ENCODE peak calls at places on chromosomes 3 and 15, in six cellular contexts. Y, X, U, M, V and H are unnamed samples.
A peak's percentile ranks its signal among the peaks of the same experiment; 100 is the strongest.

GRCh38 chr3:184662192-184662591 is 49.7 kb downstream of the MAGEF1 start:
- DNase-seq in Y (peak; percentile 49), X (no peak), U (no peak), M (no peak), V (no peak), H (no peak)

GRCh38 chr3:107068980-107069379 is 308.3 kb upstream of the CCDC54 start:
- DNase-seq in V (peak; percentile 30), Y (peak; percentile 93), M (peak; percentile 73), U (no peak), X (no peak), H (peak; percentile 83)

GRCh38 chr3:181687738-181688137 is 24.0 kb upstream of the SOX2 start:
- DNase-seq in X (no peak), M (no peak), V (no peak), U (no peak), Y (no peak), H (no peak)

GRCh38 chr3:29334652-29335189 is 53.9 kb downstream of the RBMS3 start:
- DNase-seq in V (no peak), M (peak; percentile 33), X (no peak), Y (no peak), U (no peak), H (no peak)

GRCh38 chr3:126373682-126374601 is 16.7 kb upstream of the KLF15 start:
- DNase-seq in V (no peak), Y (peak; percentile 78), X (no peak), U (peak; percentile 11), M (no peak), H (no peak)

GRCh38 chr3:20327889-20328288 is 141.9 kb upstream of the SGO1 start:
- DNase-seq in U (no peak), V (no peak), Y (no peak), X (no peak), M (no peak), H (no peak)

GRCh38 chr3:5581743-5582142 is 394.2 kb downstream of the EDEM1 start:
- DNase-seq in Y (no peak), X (no peak), M (no peak), V (no peak), U (no peak), H (no peak)

GRCh38 chr3:170558417-170558816 is 27.5 kb downstream of the SLC7A14 start:
- DNase-seq in U (no peak), M (no peak), V (no peak), Y (peak; percentile 9), X (no peak), H (no peak)

GRCh38 chr15:49628379-49628778 is 7.5 kb downstream of the DTWD1 start:
- DNase-seq in M (no peak), V (no peak), Y (no peak), X (no peak), U (no peak), H (no peak)

GRCh38 chr3:185934726-185935464 is 2.9 kb downstream of the TRA2B start:
- DNase-seq in Y (no peak), M (peak; percentile 31), V (no peak), X (no peak), U (no peak), H (no peak)

GRCh38 chr3:25536668-25537331 is 108.7 kb downstream of the RARB start:
- DNase-seq in V (no peak), Y (peak; percentile 65), M (no peak), X (no peak), U (no peak), H (no peak)

GRCh38 chr3:195196266-195196665 is 74.7 kb downstream of the XXYLT1 start:
- DNase-seq in M (peak; percentile 65), Y (peak; percentile 60), V (no peak), X (no peak), U (no peak), H (peak; percentile 52)

GRCh38 chr3:52070724-52071621 is 14.6 kb upstream of the DUSP7 start:
- DNase-seq in Y (no peak), V (peak; percentile 63), U (no peak), X (no peak), M (peak; percentile 57), H (no peak)

GRCh38 chr3:148588291-148588690 is 109.4 kb upstream of the AGTR1 start:
- DNase-seq in Y (no peak), X (no peak), M (no peak), U (no peak), V (no peak), H (no peak)

GRCh38 chr3:191136347-191136746 is 62.7 kb upstream of the OSTN start:
- DNase-seq in V (no peak), M (peak; percentile 63), X (peak; percentile 44), Y (peak; percentile 48), U (no peak), H (peak; percentile 55)

GRCh38 chr3:124774305-124774673 is 44.0 kb downstream of the UMPS start:
- DNase-seq in X (no peak), V (peak; percentile 50), M (peak; percentile 64), Y (peak; percentile 85), U (no peak), H (no peak)

DNA sequence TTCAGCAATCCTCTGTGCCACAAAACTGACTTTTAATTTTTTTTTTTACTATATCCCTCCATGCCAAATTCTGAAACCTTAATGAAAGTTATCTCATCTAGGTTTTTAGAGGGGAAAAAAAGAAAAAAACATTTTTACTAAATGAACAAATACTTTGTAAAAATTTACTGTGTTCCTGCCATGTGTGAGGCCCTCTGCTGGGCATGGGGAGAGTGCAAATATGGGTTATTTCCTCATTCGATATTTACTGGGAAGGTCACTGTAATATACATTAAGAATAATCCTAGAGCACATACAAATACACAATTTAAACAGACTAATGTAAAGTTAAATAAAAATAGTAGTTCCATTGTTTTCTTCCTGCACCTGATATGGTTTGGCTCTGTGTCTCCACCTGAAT is 215.0 kb downstream of the GRM7 start:
- DNase-seq in M (no peak), V (no peak), Y (no peak), U (no peak), X (peak; percentile 9), H (peak; percentile 1)
- TF ChIP-seq CTCF in M (peak; percentile 27), V (no peak), Y (no peak), U (peak; percentile 19), X (peak; percentile 36), H (peak; percentile 20)

GRCh38 chr3:137222736-137223135 is 265.0 kb downstream of the IL20RB start:
- DNase-seq in U (no peak), M (no peak), X (no peak), Y (no peak), V (no peak), H (no peak)

DNA sequence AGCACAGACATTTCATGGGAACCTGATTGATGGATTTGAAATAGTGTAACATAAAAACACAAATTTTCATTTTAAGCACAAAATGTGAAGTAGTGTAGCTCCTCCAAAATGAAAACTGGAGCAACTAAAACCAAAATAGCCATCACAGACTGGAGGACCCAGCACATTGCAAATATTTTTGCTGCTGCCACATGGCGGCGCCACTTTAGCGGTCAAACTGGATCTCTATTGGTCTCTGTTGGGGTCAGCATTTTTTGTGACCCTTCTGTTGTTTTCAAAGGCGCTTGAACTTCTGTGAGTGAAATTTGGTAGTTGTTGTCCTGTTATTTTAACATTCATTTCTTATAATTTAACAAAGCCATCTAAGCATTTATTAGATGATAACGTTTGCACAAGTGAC is 259.9 kb downstream of the IL20RB start:
- DNase-seq in M (no peak), Y (no peak), V (no peak), U (peak; percentile 59), X (peak; percentile 22), H (peak; percentile 6)
- TF ChIP-seq CTCF in M (no peak), Y (no peak), V (peak; percentile 28), U (peak; percentile 63), X (peak; percentile 48), H (no peak)

DNA sequence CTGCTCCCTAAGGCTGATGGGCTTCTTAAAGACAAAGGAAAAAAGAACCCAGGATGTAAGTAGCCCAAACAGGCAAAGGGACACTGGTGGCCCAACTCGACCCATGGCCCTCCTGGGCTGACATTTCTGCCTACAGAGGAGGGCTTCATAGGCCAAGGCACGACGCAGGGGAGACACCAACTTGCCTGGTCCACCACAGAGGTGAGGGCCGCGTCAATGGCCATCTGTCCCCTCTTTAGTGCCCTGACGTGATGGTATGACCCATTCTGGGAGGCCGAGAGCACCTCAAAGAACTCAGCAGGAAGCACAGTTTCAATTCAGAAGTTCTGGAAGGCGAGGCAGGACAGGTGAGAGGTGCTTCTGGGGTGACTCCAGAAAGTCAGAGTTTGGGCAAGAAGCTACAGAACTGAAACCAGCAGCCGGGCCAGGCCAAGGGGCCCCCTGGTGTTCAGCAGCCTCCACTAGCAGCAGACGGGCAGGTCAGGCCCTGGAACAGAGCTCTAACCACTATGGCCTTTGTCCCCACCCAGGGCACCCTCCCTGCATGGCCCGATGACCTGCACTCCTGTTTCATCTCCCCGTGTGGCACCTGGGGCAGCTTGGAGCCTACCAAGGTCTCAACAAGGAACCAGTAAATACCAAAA is 45.1 kb downstream of the HMCES start:
- DNase-seq in X (peak; percentile 73), M (no peak), Y (no peak), U (no peak), V (no peak), H (no peak)
- TF ChIP-seq CTCF in X (peak; percentile 57), M (no peak), Y (peak; percentile 47), U (no peak), V (peak; percentile 36), H (no peak)

GRCh38 chr3:120198305-120198878 is 86.6 kb downstream of the GPR156 start:
- DNase-seq in X (peak; percentile 30), Y (peak; percentile 58), V (no peak), M (peak; percentile 39), U (no peak), H (peak; percentile 55)
- TF ChIP-seq CTCF in X (peak; percentile 27), Y (peak; percentile 22), V (no peak), M (no peak), U (no peak), H (peak; percentile 41)

DNA sequence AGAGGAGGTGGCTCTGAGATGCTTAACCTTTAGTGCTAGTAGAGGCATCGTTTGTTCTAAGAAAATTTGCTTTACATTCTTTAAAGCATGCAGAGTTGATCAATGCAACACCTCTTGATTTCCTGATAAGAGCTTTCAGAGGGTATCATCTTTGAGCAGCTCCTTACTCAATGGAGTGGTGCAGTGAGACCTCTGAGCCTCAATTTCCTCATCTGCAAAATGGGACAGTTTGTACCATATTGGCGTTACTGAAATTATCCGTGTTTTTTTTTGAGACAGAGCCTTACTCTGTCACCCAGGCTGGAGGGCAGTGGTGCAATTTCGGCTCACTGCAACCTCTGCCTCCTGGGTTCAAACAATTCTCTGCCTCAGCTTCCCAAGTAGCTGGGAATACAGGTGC is 1.6 kb upstream of the TMEM42 start:
- DNase-seq in Y (no peak), M (no peak), V (no peak), X (no peak), U (no peak), H (no peak)
- TF ChIP-seq CTCF in Y (no peak), M (no peak), V (no peak), X (no peak), U (no peak), H (no peak)

GRCh38 chr15:75201609-75202250 is at the start of gene C15orf39:
- DNase-seq in V (peak; percentile 63), M (peak; percentile 76), Y (peak; percentile 78), U (peak; percentile 79), X (peak; percentile 92), H (peak; percentile 67)
- TF ChIP-seq CTCF in V (peak; percentile 95), M (peak; percentile 92), Y (peak; percentile 30), U (peak; percentile 98), X (peak; percentile 76), H (peak; percentile 91)

DNA sequence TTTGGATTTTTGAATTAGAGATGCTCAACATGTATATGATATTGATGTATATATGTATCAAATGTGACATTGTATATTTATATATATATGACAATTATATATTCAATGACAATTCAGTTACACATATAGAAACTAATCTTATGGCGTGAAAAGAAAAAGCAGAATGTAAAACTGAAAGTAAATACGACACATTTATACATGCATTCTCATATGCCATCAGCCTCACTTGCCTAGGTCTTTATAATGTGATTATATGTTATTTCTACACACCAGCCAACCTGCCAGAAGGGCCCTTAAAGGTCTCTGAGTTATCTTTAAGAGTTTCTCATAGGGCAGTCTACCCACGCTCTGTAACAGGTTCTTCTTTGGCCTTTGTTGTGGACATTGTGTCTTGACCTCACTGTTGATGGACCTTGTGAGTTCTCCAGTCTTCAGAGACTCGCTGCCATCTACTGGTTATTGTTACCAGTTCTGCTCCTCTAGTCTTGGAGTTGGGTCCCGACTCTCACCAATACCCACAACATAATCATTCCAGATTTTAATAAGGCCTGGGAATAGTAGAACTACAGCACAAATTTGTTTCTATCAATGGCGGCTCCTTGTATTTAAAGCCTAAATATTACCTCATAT is 371.5 kb upstream of the GOLIM4 start:
- DNase-seq in Y (peak; percentile 56), X (peak; percentile 71), V (peak; percentile 23), M (peak; percentile 2), U (no peak), H (peak; percentile 24)
- TF ChIP-seq CTCF in Y (peak; percentile 26), X (peak; percentile 28), V (peak; percentile 51), M (no peak), U (no peak), H (peak; percentile 9)